ENCODE peak calls at places on chromosomes 3 and 15, in five cellular contexts. One of them, this sample, is unnamed. For H3K4me1, the result is how much of the 10 kb centered on the place peaks cover.

GRCh38 chr3:138678086-138678485 is 69.5 kb downstream of the FAIM start:
- DNase-seq in testis: no peak
- DNase-seq in right atrium auricular region: no peak
- DNase-seq in BE2C: no peak
- DNase-seq in K562: no peak
- DNase-seq in this sample: no peak

GRCh38 chr3:190617185-190617584 is 103.3 kb downstream of the IL1RAP start:
- DNase-seq in K562: no peak
- DNase-seq in BE2C: no peak
- DNase-seq in testis: no peak
- DNase-seq in right atrium auricular region: peak
- DNase-seq in this sample: no peak

GRCh38 chr15:83413054-83413719 is 34.0 kb upstream of the SH3GL3 start:
- DNase-seq in right atrium auricular region: no peak
- DNase-seq in K562: no peak
- DNase-seq in testis: no peak
- DNase-seq in BE2C: no peak
- DNase-seq in this sample: no peak

GRCh38 chr3:46495901-46496456 is 1.8 kb upstream of the RTP3 start:
- DNase-seq in K562: no peak
- DNase-seq in testis: no peak
- DNase-seq in right atrium auricular region: no peak
- DNase-seq in BE2C: no peak
- DNase-seq in this sample: no peak

GRCh38 chr3:40267940-40268707 is 41.4 kb upstream of the EIF1B start:
- DNase-seq in K562: no peak
- DNase-seq in testis: no peak
- DNase-seq in BE2C: peak
- DNase-seq in right atrium auricular region: no peak
- DNase-seq in this sample: no peak

GRCh38 chr3:62374375-62374876 is 1.1 kb upstream of the FEZF2 start:
- DNase-seq in K562: no peak
- DNase-seq in testis: no peak
- DNase-seq in right atrium auricular region: no peak
- DNase-seq in BE2C: no peak
- DNase-seq in this sample: no peak

GRCh38 chr3:113495035-113495434 is 19.9 kb downstream of the SPICE1 start:
- DNase-seq in K562: no peak
- DNase-seq in testis: peak
- DNase-seq in BE2C: peak
- DNase-seq in right atrium auricular region: no peak
- DNase-seq in this sample: no peak

GRCh38 chr15:68501616-68502015 is 69.7 kb upstream of the ITGA11 start:
- DNase-seq in testis: no peak
- DNase-seq in K562: no peak
- DNase-seq in right atrium auricular region: no peak
- DNase-seq in BE2C: no peak
- DNase-seq in this sample: no peak

GRCh38 chr3:127959873-127960272 is 44.8 kb downstream of the KBTBD12 start:
- DNase-seq in BE2C: peak
- DNase-seq in testis: peak
- DNase-seq in right atrium auricular region: no peak
- DNase-seq in K562: peak
- DNase-seq in this sample: no peak

GRCh38 chr3:197534348-197534725 is 21.4 kb downstream of the BDH1 start:
- DNase-seq in BE2C: no peak
- DNase-seq in right atrium auricular region: no peak
- DNase-seq in K562: no peak
- DNase-seq in testis: no peak
- DNase-seq in this sample: no peak

GRCh38 chr15:67091966-67092677 is 26.7 kb downstream of the SMAD3 start:
- DNase-seq in K562: no peak
- DNase-seq in testis: no peak
- DNase-seq in BE2C: no peak
- DNase-seq in right atrium auricular region: no peak
- DNase-seq in this sample: no peak

DNA sequence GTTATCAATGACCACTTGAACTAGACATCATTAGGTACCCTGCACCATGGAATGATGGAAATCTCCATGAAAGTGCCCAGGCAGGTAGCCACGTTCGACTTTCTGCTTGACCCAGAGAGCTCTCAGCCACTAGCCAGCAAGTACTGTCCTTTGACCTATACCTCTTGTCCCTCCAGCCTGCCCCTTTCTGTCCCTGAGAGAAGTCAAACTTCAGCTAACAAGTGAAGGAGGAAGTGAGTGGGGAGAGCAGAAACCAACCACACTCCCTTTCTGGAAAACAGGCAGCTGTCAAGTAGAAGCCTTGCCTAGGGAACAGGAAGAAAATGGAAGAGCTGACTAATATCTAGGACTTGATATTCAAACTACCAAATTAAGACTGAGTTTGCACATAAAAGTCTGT is 30.3 kb upstream of the FSTL1 start:
- DNase-seq in testis: no peak
- DNase-seq in right atrium auricular region: no peak
- DNase-seq in K562: no peak
- DNase-seq in BE2C: no peak
- DNase-seq in this sample: no peak
- TF ChIP-seq CTCF in testis: no peak
- TF ChIP-seq CTCF in right atrium auricular region: no peak
- TF ChIP-seq CTCF in K562: no peak
- TF ChIP-seq CTCF in BE2C: no peak
- TF ChIP-seq CTCF in this sample: no peak

GRCh38 chr3:152357587-152357986 is 88.9 kb downstream of the MBNL1 start:
- DNase-seq in K562: no peak
- DNase-seq in BE2C: no peak
- DNase-seq in right atrium auricular region: no peak
- DNase-seq in testis: no peak
- DNase-seq in this sample: no peak

GRCh38 chr3:152353578-152353977 is 84.8 kb downstream of the MBNL1 start:
- DNase-seq in K562: no peak
- DNase-seq in BE2C: no peak
- DNase-seq in testis: no peak
- DNase-seq in right atrium auricular region: no peak
- DNase-seq in this sample: no peak

GRCh38 chr3:152352559-152352958 is 83.8 kb downstream of the MBNL1 start:
- DNase-seq in right atrium auricular region: no peak
- DNase-seq in K562: no peak
- DNase-seq in BE2C: no peak
- DNase-seq in testis: no peak
- DNase-seq in this sample: no peak

GRCh38 chr3:152356870-152357276 is 88.1 kb downstream of the MBNL1 start:
- DNase-seq in K562: no peak
- DNase-seq in right atrium auricular region: no peak
- DNase-seq in BE2C: no peak
- DNase-seq in testis: no peak
- DNase-seq in this sample: no peak

DNA sequence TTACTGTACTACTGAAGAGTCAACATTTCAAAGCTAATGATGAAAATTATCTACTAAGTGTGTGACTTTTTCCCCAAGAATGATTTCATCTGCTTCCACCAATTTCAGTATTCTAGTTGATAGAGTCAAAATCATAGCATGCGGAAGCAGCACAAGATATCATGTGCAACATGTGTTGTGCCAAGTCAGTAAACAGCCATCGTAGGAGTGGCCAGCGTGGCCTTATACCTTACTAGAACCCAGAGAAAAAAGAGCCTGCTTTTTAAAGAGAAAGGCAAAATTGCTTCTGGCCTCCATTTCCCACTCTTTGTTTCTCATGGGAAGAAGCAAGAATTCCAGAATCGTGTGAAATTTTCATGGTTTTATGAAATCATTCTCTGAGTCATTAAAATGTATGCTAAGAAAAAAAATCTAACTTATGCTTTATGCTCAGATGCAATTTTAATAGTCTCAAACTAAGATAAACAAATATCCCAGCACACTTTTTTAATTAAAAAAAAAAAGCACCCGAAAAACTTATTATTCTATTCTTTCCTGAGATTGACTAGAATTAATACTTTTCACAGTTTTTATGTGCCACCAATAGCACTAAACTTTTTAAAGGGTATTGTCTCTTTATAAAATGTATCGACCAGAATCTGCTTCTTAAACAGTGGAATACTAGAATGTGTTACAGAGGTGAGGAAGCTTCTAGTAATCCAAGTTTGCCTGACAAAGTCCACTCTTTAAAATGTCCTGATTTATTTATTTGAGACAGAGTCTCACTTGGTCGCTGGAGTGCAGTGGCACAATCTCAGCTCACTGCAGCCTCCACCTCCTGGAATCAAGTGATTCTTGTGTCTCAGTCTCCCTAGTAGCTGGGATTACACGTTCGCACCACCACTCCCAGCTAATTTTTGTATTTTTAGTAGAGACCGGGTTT is 87.3 kb downstream of the MBNL1 start:
- DNase-seq in K562: no peak
- DNase-seq in testis: no peak
- DNase-seq in BE2C: no peak
- DNase-seq in right atrium auricular region: no peak
- DNase-seq in this sample: no peak
- H3K4me1 ChIP-seq in K562: under half
- H3K4me1 ChIP-seq in testis: under half
- H3K4me1 ChIP-seq in BE2C: under half
- H3K4me1 ChIP-seq in right atrium auricular region: half or more
- H3K4me1 ChIP-seq in this sample: under half

GRCh38 chr15:74174216-74174965 is 881 bp downstream of the ISLR start:
- DNase-seq in right atrium auricular region: no peak
- DNase-seq in K562: no peak
- DNase-seq in BE2C: peak
- DNase-seq in testis: peak
- DNase-seq in this sample: peak
- H3K4me3 ChIP-seq in right atrium auricular region: peak
- H3K4me3 ChIP-seq in K562: no peak
- H3K4me3 ChIP-seq in BE2C: no peak
- H3K4me3 ChIP-seq in testis: peak
- H3K4me3 ChIP-seq in this sample: peak

DNA sequence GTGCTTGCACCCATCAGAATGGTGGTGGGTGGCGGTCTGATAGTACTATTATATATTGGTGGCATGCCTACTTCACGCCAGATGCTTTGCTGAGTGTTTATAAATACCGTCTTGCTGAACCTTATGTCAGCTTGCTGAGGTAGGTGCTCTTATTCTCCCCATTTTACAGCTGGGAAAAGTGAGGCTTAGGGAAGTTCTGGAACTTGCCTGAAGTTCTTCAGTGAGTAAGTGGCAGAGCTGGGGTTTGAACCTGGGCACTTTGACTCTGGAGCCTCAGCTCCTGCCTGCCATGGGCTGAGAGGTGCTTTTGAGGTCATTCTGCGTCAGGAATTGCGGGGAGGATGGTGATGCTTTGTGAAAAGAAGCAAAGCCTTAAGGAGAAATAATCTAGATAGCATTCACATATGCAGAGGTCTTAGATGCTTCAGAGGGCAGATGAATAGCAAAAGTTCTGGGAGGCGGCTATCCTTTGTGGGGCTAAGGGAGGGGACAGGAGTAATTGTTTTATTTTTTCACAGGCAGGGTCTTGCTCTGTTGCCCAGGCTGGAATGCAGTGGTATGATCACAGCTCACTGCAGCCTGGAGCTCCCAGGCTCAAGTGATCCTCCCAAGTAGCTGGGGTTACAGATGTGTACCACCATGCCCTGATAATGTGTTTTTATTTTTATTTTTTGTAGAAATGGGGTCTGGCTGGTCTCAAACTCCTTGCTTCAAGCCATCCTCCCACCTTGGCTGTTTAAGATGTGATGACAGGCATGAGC is 18.5 kb downstream of the ITPR1 start:
- DNase-seq in testis: no peak
- DNase-seq in K562: no peak
- DNase-seq in BE2C: no peak
- DNase-seq in right atrium auricular region: no peak
- DNase-seq in this sample: no peak
- TF ChIP-seq CTCF in testis: no peak
- TF ChIP-seq CTCF in K562: no peak
- TF ChIP-seq CTCF in BE2C: no peak
- TF ChIP-seq CTCF in right atrium auricular region: no peak
- TF ChIP-seq CTCF in this sample: no peak

GRCh38 chr15:89096664-89097063 is 8.4 kb downstream of the ABHD2 start:
- DNase-seq in right atrium auricular region: no peak
- DNase-seq in BE2C: no peak
- DNase-seq in K562: no peak
- DNase-seq in testis: no peak
- DNase-seq in this sample: no peak

GRCh38 chr15:89095073-89095472 is 6.8 kb downstream of the ABHD2 start:
- DNase-seq in testis: no peak
- DNase-seq in K562: no peak
- DNase-seq in BE2C: no peak
- DNase-seq in right atrium auricular region: no peak
- DNase-seq in this sample: no peak

GRCh38 chr15:89093509-89093908 is 5.3 kb downstream of the ABHD2 start:
- DNase-seq in BE2C: no peak
- DNase-seq in right atrium auricular region: no peak
- DNase-seq in K562: no peak
- DNase-seq in testis: no peak
- DNase-seq in this sample: peak

GRCh38 chr15:89097313-89097712 is 9.1 kb downstream of the ABHD2 start:
- DNase-seq in testis: no peak
- DNase-seq in BE2C: no peak
- DNase-seq in K562: no peak
- DNase-seq in right atrium auricular region: no peak
- DNase-seq in this sample: no peak

DNA sequence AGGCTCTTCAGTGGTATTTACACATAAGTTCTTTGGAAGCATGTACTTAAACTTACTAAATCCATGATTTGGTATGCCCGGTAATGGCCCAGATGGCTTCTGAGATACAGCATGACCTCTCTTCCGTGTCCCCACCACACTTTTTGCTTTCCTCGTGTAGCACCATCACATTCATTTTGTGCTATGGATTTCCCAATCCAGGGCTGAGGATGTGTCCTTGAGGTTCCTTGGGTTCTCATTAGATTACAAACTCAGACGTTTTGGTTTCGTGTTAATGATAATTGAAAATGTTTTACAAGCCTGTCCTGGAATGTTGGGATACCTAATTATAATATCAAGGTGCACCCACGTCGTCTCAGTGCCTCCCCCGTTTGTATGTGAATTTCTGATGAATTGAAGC is 7.3 kb downstream of the ABHD2 start:
- DNase-seq in K562: no peak
- DNase-seq in testis: no peak
- DNase-seq in right atrium auricular region: no peak
- DNase-seq in BE2C: no peak
- DNase-seq in this sample: no peak
- H3K4me1 ChIP-seq in K562: half or more
- H3K4me1 ChIP-seq in testis: under half
- H3K4me1 ChIP-seq in right atrium auricular region: half or more
- H3K4me1 ChIP-seq in BE2C: under half
- H3K4me1 ChIP-seq in this sample: under half